ENCODE peak calls at places on chromosomes 11 and 22, in six cellular contexts. I is prostate gland, J is sigmoid colon, V is OCI-LY7, M is mucosa of descending colon, C is ovary. H is an unnamed sample. For H3K4me1, the result is how much of the 10 kb centered on the place peaks cover.

GRCh38 chr22:47474464-47474863 is 712.0 kb downstream of the TBC1D22A start:
- DNase-seq in I (no peak), J (no peak), V (no peak), M (no peak), C (no peak), H (no peak)

GRCh38 chr22:30406400-30406799 is 9.6 kb downstream of the SEC14L2 start:
- DNase-seq in I (no peak), J (no peak), V (no peak), M (no peak), C (no peak), H (no peak)

GRCh38 chr11:71164621-71165020 is 87.8 kb downstream of the SHANK2 start:
- DNase-seq in I (no peak), J (peak), V (no peak), M (no peak), C (no peak), H (no peak)

GRCh38 chr11:61870429-61871039 is 20.8 kb downstream of the FADS3 start:
- DNase-seq in I (no peak), J (no peak), V (no peak), M (no peak), C (no peak), H (no peak)

GRCh38 chr11:16926868-16927267 is 87.3 kb downstream of the PLEKHA7 start:
- DNase-seq in I (no peak), J (no peak), V (no peak), M (no peak), C (no peak), H (no peak)

GRCh38 chr22:21823740-21824438 is 43.6 kb downstream of the MAPK1 start:
- DNase-seq in I (no peak), J (no peak), V (no peak), M (no peak), C (no peak), H (no peak)

GRCh38 chr11:97336064-97336463 is 946.3 kb downstream of the JRKL start:
- DNase-seq in I (no peak), J (no peak), V (no peak), M (no peak), C (no peak), H (no peak)

GRCh38 chr11:67252831-67253239 is 13.4 kb upstream of the GRK2 start:
- DNase-seq in I (no peak), J (peak), V (peak), M (no peak), C (no peak), H (no peak)

GRCh38 chr22:42623301-42623751 is 8.6 kb upstream of the POLDIP3 start:
- DNase-seq in I (no peak), J (no peak), V (peak), M (no peak), C (no peak), H (no peak)

GRCh38 chr11:115843685-115844084 is 339.5 kb upstream of the CADM1 start:
- DNase-seq in I (no peak), J (no peak), V (no peak), M (no peak), C (no peak), H (no peak)

GRCh38 chr11:67409781-67410368 is 5.6 kb upstream of the CARNS1 start:
- DNase-seq in I (no peak), J (no peak), V (peak), M (peak), C (no peak), H (peak)

GRCh38 chr11:88480217-88480616 is 142.7 kb upstream of the CTSC start:
- DNase-seq in I (no peak), J (no peak), V (no peak), M (no peak), C (no peak), H (no peak)
- H3K4me1 ChIP-seq in I (under half), J (under half), V (under half), M (under half), C (under half), H (under half)

GRCh38 chr11:92330114-92330513 is 105.5 kb downstream of the FAT3 start:
- DNase-seq in I (no peak), J (no peak), V (no peak), M (no peak), C (no peak), H (no peak)

GRCh38 chr11:92325416-92325815 is 100.8 kb downstream of the FAT3 start:
- DNase-seq in I (no peak), J (no peak), V (no peak), M (no peak), C (no peak), H (no peak)

GRCh38 chr11:92329137-92329536 is 104.5 kb downstream of the FAT3 start:
- DNase-seq in I (no peak), J (no peak), V (no peak), M (no peak), C (no peak), H (no peak)

GRCh38 chr11:92332986-92333385 is 108.4 kb downstream of the FAT3 start:
- DNase-seq in I (no peak), J (no peak), V (no peak), M (no peak), C (no peak), H (no peak)

DNA sequence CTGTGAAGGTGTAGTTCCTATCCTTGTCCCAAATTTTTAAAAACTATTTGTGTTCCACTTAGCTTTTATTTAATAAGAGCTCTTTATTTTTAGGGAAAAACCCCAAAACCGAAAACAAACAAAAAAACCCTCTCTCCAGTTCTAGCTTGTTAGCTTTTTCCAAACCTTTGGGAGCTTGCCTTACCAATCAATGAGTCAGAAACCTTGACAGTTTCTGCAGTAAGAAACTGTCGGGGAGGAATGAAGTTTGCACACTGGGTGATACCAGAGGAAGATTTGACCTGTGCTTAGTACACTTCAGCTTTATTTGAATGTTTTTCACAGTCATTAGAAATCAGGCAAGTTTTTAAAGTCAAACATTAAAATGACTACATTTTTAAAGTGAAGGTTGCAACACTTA is 105.0 kb downstream of the FAT3 start:
- DNase-seq in I (peak), J (no peak), V (no peak), M (no peak), C (no peak), H (no peak)
- H3K4me3 ChIP-seq in I (no peak), J (no peak), V (no peak), M (no peak), C (no peak), H (no peak)

GRCh38 chr11:112318193-112318592 is 57.5 kb upstream of the PLET1 start:
- DNase-seq in I (no peak), J (no peak), V (no peak), M (no peak), C (no peak), H (no peak)
- H3K4me1 ChIP-seq in I (under half), J (under half), V (under half), M (under half), C (under half), H (under half)

GRCh38 chr11:94959179-94959578 is 14.2 kb downstream of the CWC15 start:
- DNase-seq in I (no peak), J (no peak), V (no peak), M (no peak), C (no peak), H (no peak)
- H3K4me3 ChIP-seq in I (no peak), J (no peak), V (no peak), M (no peak), C (no peak), H (no peak)

DNA sequence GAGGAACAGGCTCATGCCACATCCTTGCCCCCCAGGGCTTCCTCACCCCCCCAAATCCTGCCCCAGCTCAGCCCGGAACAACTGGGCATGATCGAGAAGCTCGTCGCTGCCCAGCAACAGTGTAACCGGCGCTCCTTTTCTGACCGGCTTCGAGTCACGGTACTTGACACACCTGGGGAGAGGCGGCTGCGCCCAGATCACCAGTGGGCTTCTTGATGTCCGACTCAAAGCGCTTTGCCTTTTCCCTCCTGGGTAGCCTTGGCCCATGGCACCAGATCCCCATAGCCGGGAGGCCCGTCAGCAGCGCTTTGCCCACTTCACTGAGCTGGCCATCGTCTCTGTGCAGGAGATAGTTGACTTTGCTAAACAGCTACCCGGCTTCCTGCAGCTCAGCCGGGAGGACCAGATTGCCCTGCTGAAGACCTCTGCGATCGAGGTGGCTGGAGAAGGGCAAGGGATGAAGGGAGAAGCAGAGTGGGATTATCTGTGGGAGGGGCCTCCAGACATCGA is 3.5 kb downstream of the NR1H3 start:
- DNase-seq in I (no peak), J (no peak), V (no peak), M (no peak), C (no peak), H (no peak)
- H3K4me1 ChIP-seq in I (under half), J (under half), V (under half), M (under half), C (under half), H (under half)

DNA sequence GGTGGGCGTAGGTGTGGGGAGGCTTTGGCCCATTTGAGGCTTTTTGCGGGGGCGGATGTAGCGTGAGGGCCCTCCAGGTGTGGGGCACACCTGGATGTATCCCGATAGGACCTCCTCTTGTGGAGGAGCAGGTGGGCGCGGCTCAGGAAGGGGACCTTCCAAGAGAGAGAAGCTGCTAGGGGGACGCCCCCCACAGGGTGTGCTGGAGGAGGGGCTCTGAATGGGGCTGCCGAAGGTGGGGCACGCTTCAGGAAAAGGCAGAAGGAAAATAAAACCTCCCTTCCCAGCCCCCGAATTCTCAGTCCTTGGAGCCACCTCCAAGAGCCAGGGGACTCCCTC is 621 bp downstream of the SGSM1 start:
- DNase-seq in I (no peak), J (no peak), V (no peak), M (no peak), C (no peak), H (no peak)
- H3K4me3 ChIP-seq in I (peak), J (peak), V (no peak), M (no peak), C (peak), H (peak)

DNA sequence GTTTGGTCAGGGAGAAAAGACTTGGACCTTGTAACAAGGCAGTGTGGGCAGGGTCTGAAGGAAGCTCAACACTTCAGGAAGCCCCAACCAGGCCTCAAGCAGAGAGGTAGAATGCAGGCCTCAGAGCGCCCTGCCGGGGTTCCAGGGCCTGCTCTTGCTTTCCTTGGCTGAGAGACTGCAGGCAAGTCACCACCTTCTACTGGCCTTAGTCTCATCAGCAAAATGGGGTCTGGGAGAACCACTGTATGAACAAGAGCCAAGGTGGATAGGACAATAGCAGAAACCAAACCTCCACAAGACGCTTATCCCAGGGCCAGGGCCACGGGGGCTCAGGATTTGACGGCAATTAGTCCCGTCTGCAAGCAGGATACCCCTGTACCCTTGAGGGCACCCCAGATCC is 4.8 kb downstream of the ARAP1 start:
- DNase-seq in I (no peak), J (no peak), V (no peak), M (no peak), C (no peak), H (no peak)
- H3K4me1 ChIP-seq in I (under half), J (under half), V (under half), M (under half), C (under half), H (under half)

GRCh38 chr11:72781063-72781312 is 12.9 kb downstream of the STARD10 start:
- DNase-seq in I (peak), J (no peak), V (no peak), M (peak), C (no peak), H (peak)

GRCh38 chr11:72782081-72782920 is 11.5 kb downstream of the STARD10 start:
- DNase-seq in I (no peak), J (no peak), V (peak), M (peak), C (no peak), H (peak)

GRCh38 chr11:72780291-72781062 is 13.4 kb downstream of the STARD10 start:
- DNase-seq in I (no peak), J (no peak), V (no peak), M (no peak), C (no peak), H (peak)

GRCh38 chr11:72783144-72783910 is 10.5 kb downstream of the STARD10 start:
- DNase-seq in I (no peak), J (no peak), V (no peak), M (peak), C (no peak), H (no peak)

DNA sequence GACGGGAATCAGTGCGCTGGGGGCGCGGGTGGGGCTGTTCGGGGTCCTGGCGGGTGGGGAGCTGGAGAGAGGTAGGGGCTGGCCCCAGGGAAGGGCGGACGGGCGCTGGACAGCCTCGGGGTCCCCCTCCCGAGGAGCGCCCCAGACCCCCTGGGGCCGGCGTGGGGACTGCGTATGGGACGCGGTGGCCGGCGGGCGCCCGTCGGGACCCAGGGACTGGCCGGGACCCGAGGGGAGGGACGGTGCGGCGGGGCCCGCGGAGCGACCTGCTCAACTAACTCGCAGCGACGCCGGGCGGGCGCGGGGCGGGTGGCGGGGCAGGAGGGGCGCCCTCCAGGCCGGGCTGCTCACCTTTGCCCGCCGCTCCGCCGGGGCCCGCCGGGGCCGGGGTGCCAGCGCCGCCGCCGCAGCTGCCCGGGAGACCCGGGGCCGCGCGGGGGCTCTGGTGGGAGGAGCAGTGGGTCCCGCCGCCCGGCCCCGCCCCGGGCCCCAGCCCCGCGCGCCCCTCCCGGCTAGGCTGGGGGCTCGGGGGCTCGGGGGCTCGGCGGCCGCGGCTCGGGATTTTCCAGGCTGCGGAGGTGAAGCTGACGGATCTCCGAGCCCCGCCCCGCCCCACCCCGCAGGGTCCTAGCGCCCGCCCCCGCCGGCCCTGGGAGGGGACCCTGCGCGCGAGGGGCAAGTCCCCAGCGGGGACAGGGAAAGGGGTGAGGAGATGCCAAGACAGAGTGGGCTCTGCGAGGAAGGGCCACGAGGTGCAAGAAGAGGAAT is 12.3 kb downstream of the STARD10 start:
- DNase-seq in I (peak), J (no peak), V (peak), M (peak), C (peak), H (peak)
- H3K4me3 ChIP-seq in I (peak), J (peak), V (peak), M (peak), C (peak), H (peak)